ENCODE peak calls at places on chromosomes 11 and 22, in four cellular contexts. One of them, this sample, is unnamed.

GRCh38 chr22:27880778-27881394 is 38.2 kb downstream of the PITPNB start:
- DNase-seq in AG04450: peak
- DNase-seq in ascending aorta: no peak
- DNase-seq in Peyer's patch: no peak
- DNase-seq in this sample: peak

GRCh38 chr11:122863704-122864326 is 18.7 kb upstream of the JHY start:
- DNase-seq in AG04450: no peak
- DNase-seq in ascending aorta: no peak
- DNase-seq in Peyer's patch: peak
- DNase-seq in this sample: no peak

GRCh38 chr11:120912504-120912903 is 111.4 kb upstream of the TBCEL start:
- DNase-seq in AG04450: peak
- DNase-seq in ascending aorta: no peak
- DNase-seq in Peyer's patch: no peak
- DNase-seq in this sample: peak

GRCh38 chr22:46500201-46500600 is 37.2 kb downstream of the CELSR1 start:
- DNase-seq in AG04450: no peak
- DNase-seq in ascending aorta: no peak
- DNase-seq in Peyer's patch: no peak
- DNase-seq in this sample: no peak

GRCh38 chr11:65102142-65103095 is 6.4 kb downstream of the VPS51 start:
- DNase-seq in AG04450: no peak
- DNase-seq in ascending aorta: no peak
- DNase-seq in Peyer's patch: no peak
- DNase-seq in this sample: no peak

GRCh38 chr11:17551347-17552040 is 4.4 kb downstream of the OTOG start:
- DNase-seq in AG04450: no peak
- DNase-seq in ascending aorta: no peak
- DNase-seq in Peyer's patch: no peak
- DNase-seq in this sample: no peak

GRCh38 chr11:76589945-76590630 is 80.5 kb downstream of the LRRC32 start:
- DNase-seq in AG04450: no peak
- DNase-seq in ascending aorta: no peak
- DNase-seq in Peyer's patch: no peak
- DNase-seq in this sample: no peak

GRCh38 chr11:17985517-17985916 is 27.3 kb downstream of the SERGEF start:
- DNase-seq in AG04450: no peak
- DNase-seq in ascending aorta: no peak
- DNase-seq in Peyer's patch: no peak
- DNase-seq in this sample: no peak

GRCh38 chr11:107493117-107493516 is 35.5 kb upstream of the CWF19L2 start:
- DNase-seq in AG04450: peak
- DNase-seq in ascending aorta: no peak
- DNase-seq in Peyer's patch: no peak
- DNase-seq in this sample: no peak

GRCh38 chr11:65692367-65692766 is 19.7 kb upstream of the KAT5 start:
- DNase-seq in AG04450: no peak
- DNase-seq in ascending aorta: no peak
- DNase-seq in Peyer's patch: no peak
- DNase-seq in this sample: no peak

GRCh38 chr11:86459682-86460460 is 85.2 kb downstream of the CCDC81 start:
- DNase-seq in AG04450: peak
- DNase-seq in ascending aorta: no peak
- DNase-seq in Peyer's patch: no peak
- DNase-seq in this sample: peak

GRCh38 chr11:83449338-83449913 is 163.3 kb upstream of the CCDC90B start:
- DNase-seq in AG04450: no peak
- DNase-seq in ascending aorta: no peak
- DNase-seq in Peyer's patch: no peak
- DNase-seq in this sample: no peak

GRCh38 chr11:119694334-119694733 is 34.7 kb downstream of the NECTIN1 start:
- DNase-seq in AG04450: no peak
- DNase-seq in ascending aorta: no peak
- DNase-seq in Peyer's patch: no peak
- DNase-seq in this sample: no peak

GRCh38 chr11:4072668-4073285 is 21.8 kb upstream of the RRM1 start:
- DNase-seq in AG04450: peak
- DNase-seq in ascending aorta: no peak
- DNase-seq in Peyer's patch: peak
- DNase-seq in this sample: peak

GRCh38 chr22:22858559-22858937 is 29.1 kb upstream of the IGLL5 start:
- DNase-seq in AG04450: no peak
- DNase-seq in ascending aorta: no peak
- DNase-seq in Peyer's patch: no peak
- DNase-seq in this sample: no peak

GRCh38 chr11:57567210-57567511 is 311 bp downstream of the UBE2L6 start:
- DNase-seq in AG04450: no peak
- DNase-seq in ascending aorta: no peak
- DNase-seq in Peyer's patch: peak
- DNase-seq in this sample: no peak

GRCh38 chr22:49664891-49665290 is 162.8 kb downstream of the BRD1 start:
- DNase-seq in AG04450: no peak
- DNase-seq in ascending aorta: no peak
- DNase-seq in Peyer's patch: no peak
- DNase-seq in this sample: no peak

GRCh38 chr11:9222654-9223053 is 42.5 kb downstream of the DENND5A start:
- DNase-seq in AG04450: no peak
- DNase-seq in ascending aorta: no peak
- DNase-seq in Peyer's patch: no peak
- DNase-seq in this sample: no peak

GRCh38 chr11:122656631-122657101 is 1.1 kb downstream of the UBASH3B start:
- DNase-seq in AG04450: no peak
- DNase-seq in ascending aorta: no peak
- DNase-seq in Peyer's patch: peak
- DNase-seq in this sample: no peak

GRCh38 chr22:28817919-28818859 is 17.8 kb upstream of the XBP1 start:
- DNase-seq in AG04450: no peak
- DNase-seq in ascending aorta: no peak
- DNase-seq in Peyer's patch: no peak
- DNase-seq in this sample: no peak

GRCh38 chr11:37946155-37946766 is 1348.2 kb upstream of the RAG2 start:
- DNase-seq in AG04450: peak
- DNase-seq in ascending aorta: no peak
- DNase-seq in Peyer's patch: no peak
- DNase-seq in this sample: no peak

GRCh38 chr22:35477911-35478582 is 62.6 kb upstream of the RASD2 start:
- DNase-seq in AG04450: peak
- DNase-seq in ascending aorta: no peak
- DNase-seq in Peyer's patch: no peak
- DNase-seq in this sample: peak

GRCh38 chr11:40679276-40679675 is 780.2 kb downstream of the LRRC4C start:
- DNase-seq in AG04450: no peak
- DNase-seq in ascending aorta: no peak
- DNase-seq in Peyer's patch: no peak
- DNase-seq in this sample: no peak

GRCh38 chr22:36435516-36436415 is 45.7 kb downstream of the TXN2 start:
- DNase-seq in AG04450: no peak
- DNase-seq in ascending aorta: no peak
- DNase-seq in Peyer's patch: peak
- DNase-seq in this sample: no peak

GRCh38 chr11:86793307-86793706 is 7.0 kb upstream of the PRSS23 start:
- DNase-seq in AG04450: no peak
- DNase-seq in ascending aorta: no peak
- DNase-seq in Peyer's patch: no peak
- DNase-seq in this sample: no peak

GRCh38 chr11:74463216-74463615 is 4.1 kb downstream of the KCNE3 start:
- DNase-seq in AG04450: no peak
- DNase-seq in ascending aorta: no peak
- DNase-seq in Peyer's patch: no peak
- DNase-seq in this sample: no peak

GRCh38 chr11:29272019-29272654 is 744.7 kb downstream of the KCNA4 start:
- DNase-seq in AG04450: no peak
- DNase-seq in ascending aorta: no peak
- DNase-seq in Peyer's patch: no peak
- DNase-seq in this sample: no peak

GRCh38 chr11:18527512-18527911 is 770 bp upstream of the TSG101 start:
- DNase-seq in AG04450: no peak
- DNase-seq in ascending aorta: no peak
- DNase-seq in Peyer's patch: no peak
- DNase-seq in this sample: peak

GRCh38 chr11:13761250-13761649 is 92.8 kb downstream of the FAR1 start:
- DNase-seq in AG04450: no peak
- DNase-seq in ascending aorta: no peak
- DNase-seq in Peyer's patch: no peak
- DNase-seq in this sample: no peak

GRCh38 chr11:119480375-119481020 is 57.5 kb upstream of the THY1 start:
- DNase-seq in AG04450: no peak
- DNase-seq in ascending aorta: no peak
- DNase-seq in Peyer's patch: no peak
- DNase-seq in this sample: no peak

GRCh38 chr22:24157783-24158170 is 23.5 kb upstream of the SUSD2 start:
- DNase-seq in AG04450: no peak
- DNase-seq in ascending aorta: peak
- DNase-seq in Peyer's patch: peak
- DNase-seq in this sample: no peak
- TF ChIP-seq CTCF in AG04450: peak
- TF ChIP-seq CTCF in ascending aorta: no peak
- TF ChIP-seq CTCF in Peyer's patch: no peak
- TF ChIP-seq CTCF in this sample: no peak

GRCh38 chr11:70424765-70425164 is 26.4 kb downstream of the CTTN start:
- DNase-seq in AG04450: no peak
- DNase-seq in ascending aorta: no peak
- DNase-seq in Peyer's patch: no peak
- DNase-seq in this sample: no peak
- H3K4me3 ChIP-seq in AG04450: no peak
- H3K4me3 ChIP-seq in ascending aorta: no peak
- H3K4me3 ChIP-seq in Peyer's patch: no peak
- H3K4me3 ChIP-seq in this sample: no peak

DNA sequence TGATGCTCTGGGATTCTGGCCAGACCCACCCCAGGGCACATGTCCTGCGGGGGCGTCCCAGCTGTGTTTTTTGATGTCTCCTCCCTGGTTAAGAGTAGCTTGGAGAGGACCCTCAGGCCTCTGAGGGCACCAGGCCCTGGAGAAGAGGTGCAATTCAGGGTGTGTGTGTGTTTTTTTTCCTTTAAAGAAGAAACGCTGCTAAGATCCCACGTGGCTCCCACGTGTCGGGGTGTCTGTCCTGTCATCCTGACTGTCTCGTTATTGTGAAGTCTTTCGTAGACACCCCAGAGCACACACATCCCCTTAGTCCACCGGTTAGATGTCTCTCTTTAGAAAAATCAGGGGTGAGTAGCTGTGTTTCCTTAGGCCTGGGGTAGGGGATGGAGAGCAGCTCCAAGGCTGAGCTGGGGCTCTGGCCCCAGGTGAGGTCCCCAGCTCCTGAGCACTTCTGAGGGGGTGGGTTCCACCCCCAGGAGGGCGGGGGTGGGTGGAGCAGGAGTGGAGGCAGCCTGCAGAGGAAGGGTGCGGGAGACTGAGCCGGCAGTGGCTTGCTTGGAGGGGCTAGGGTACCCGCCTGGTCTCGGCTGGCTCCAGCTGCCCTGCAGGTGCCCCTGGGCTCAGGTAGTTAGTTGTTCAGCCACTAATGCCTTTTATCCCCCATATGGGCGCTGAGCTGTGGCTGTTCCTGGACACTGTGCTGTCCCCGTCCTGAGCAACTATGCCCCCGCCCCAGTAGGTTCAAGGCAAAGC is 116.4 kb downstream of the CACNA1I start:
- DNase-seq in AG04450: no peak
- DNase-seq in ascending aorta: no peak
- DNase-seq in Peyer's patch: no peak
- DNase-seq in this sample: no peak
- TF ChIP-seq CTCF in AG04450: no peak
- TF ChIP-seq CTCF in ascending aorta: no peak
- TF ChIP-seq CTCF in Peyer's patch: no peak
- TF ChIP-seq CTCF in this sample: no peak

GRCh38 chr11:71250512-71251158 is 1.7 kb downstream of the SHANK2 start:
- DNase-seq in AG04450: no peak
- DNase-seq in ascending aorta: no peak
- DNase-seq in Peyer's patch: no peak
- DNase-seq in this sample: no peak

GRCh38 chr11:71252782-71253730 is 679 bp upstream of the SHANK2 start:
- DNase-seq in AG04450: no peak
- DNase-seq in ascending aorta: no peak
- DNase-seq in Peyer's patch: no peak
- DNase-seq in this sample: peak

GRCh38 chr11:71252434-71252781 is at the start of gene SHANK2:
- DNase-seq in AG04450: no peak
- DNase-seq in ascending aorta: no peak
- DNase-seq in Peyer's patch: no peak
- DNase-seq in this sample: no peak

GRCh38 chr11:71251761-71252433 is 480 bp downstream of the SHANK2 start:
- DNase-seq in AG04450: no peak
- DNase-seq in ascending aorta: no peak
- DNase-seq in Peyer's patch: no peak
- DNase-seq in this sample: no peak

DNA sequence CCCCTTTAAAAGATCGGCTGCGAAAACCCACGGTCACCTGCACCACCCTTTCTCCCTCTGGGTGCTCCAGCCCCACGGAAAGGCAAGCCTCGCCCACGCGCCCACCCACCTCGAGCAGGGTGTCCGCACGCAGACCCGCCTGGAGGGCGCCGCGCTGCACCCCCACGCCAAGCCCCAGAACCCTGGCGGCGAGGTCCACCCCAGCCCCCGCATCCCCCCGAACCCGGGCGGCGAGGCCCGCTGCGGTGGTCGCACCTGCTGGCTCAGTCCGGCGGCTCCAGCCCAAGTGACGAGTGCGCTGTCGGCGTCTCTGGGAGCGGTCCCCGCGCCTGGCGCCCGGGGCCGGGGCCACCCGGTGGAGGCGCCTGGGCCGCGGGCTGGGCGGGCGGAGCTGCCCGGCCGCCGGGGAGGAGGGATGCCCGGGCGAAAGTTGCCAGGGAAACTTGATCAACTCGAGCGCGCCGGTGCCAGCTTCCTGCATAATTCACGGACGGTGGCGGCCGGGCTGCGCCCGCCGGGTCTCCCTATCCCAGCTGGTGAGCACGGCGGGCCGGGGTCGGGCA is 1.1 kb downstream of the SHANK2 start:
- DNase-seq in AG04450: no peak
- DNase-seq in ascending aorta: no peak
- DNase-seq in Peyer's patch: no peak
- DNase-seq in this sample: no peak
- H3K4me3 ChIP-seq in AG04450: peak
- H3K4me3 ChIP-seq in ascending aorta: peak
- H3K4me3 ChIP-seq in Peyer's patch: peak
- H3K4me3 ChIP-seq in this sample: no peak

This sample was measured in AG09309.